ENCODE peak calls at places on chromosome 13, in six cellular contexts. P, L, C, X, Q and Z are unnamed samples.

GRCh38 chr13:41496420-41497234 is 39.3 kb downstream of the RGCC start:
- DNase-seq in L (no peak), X (no peak), P (no peak), Q (no peak), C (no peak), Z (no peak)

GRCh38 chr13:101520672-101521071 is 68.2 kb downstream of the ITGBL1 start:
- DNase-seq in X (no peak), L (no peak), Q (no peak), C (no peak), P (no peak), Z (peak)

GRCh38 chr13:51269039-51269438 is 46.8 kb downstream of the FAM124A start:
- DNase-seq in P (no peak), L (no peak), C (no peak), X (no peak), Q (no peak), Z (no peak)

GRCh38 chr13:95296326-95296939 is 4.8 kb downstream of the ABCC4 start:
- DNase-seq in Q (no peak), X (peak), P (no peak), L (no peak), C (no peak), Z (peak)

GRCh38 chr13:70380809-70381208 is 272.6 kb upstream of the KLHL1 start:
- DNase-seq in L (no peak), X (no peak), C (no peak), P (no peak), Q (no peak), Z (no peak)

GRCh38 chr13:72290962-72291681 is 424.1 kb upstream of the DACH1 start:
- DNase-seq in P (no peak), C (no peak), Q (no peak), X (no peak), L (no peak), Z (peak)

GRCh38 chr13:19604306-19604705 is 29.2 kb upstream of the MPHOSPH8 start:
- DNase-seq in Q (no peak), L (no peak), X (no peak), P (no peak), C (no peak), Z (no peak)

GRCh38 chr13:95156208-95156607 is 145.0 kb downstream of the ABCC4 start:
- DNase-seq in Q (no peak), C (no peak), X (no peak), P (no peak), L (no peak), Z (no peak)

GRCh38 chr13:93226065-93226622 is 463 bp upstream of the GPC6 start:
- DNase-seq in Q (no peak), X (no peak), L (no peak), P (no peak), C (no peak), Z (no peak)

GRCh38 chr13:50130686-50131051 is 115.4 kb downstream of the KCNRG start:
- DNase-seq in Q (no peak), C (no peak), X (peak), P (no peak), L (no peak), Z (no peak)

GRCh38 chr13:30607908-30608307 is 9.8 kb upstream of the USPL1 start:
- DNase-seq in C (no peak), P (no peak), L (peak), X (no peak), Q (no peak), Z (peak)

GRCh38 chr13:97030705-97031452 is 36.6 kb upstream of the OXGR1 start:
- DNase-seq in C (no peak), P (no peak), X (no peak), Q (no peak), L (no peak), Z (peak)

GRCh38 chr13:98847780-98848179 is 95.3 kb upstream of the SLC15A1 start:
- DNase-seq in P (no peak), L (no peak), C (no peak), Q (no peak), X (no peak), Z (no peak)

GRCh38 chr13:76798037-76798436 is 88.2 kb downstream of the KCTD12 start:
- DNase-seq in C (no peak), Q (no peak), P (no peak), X (no peak), L (no peak), Z (no peak)

GRCh38 chr13:31199849-31200635 is at the start of gene B3GLCT:
- DNase-seq in X (peak), Q (peak), C (no peak), L (peak), P (no peak), Z (peak)

GRCh38 chr13:62119739-62120700 is 704.4 kb upstream of the PCDH20 start:
- DNase-seq in P (no peak), X (no peak), C (no peak), Q (no peak), L (no peak), Z (no peak)

GRCh38 chr13:27920677-27921420 is 1.0 kb downstream of the PDX1 start:
- DNase-seq in X (no peak), P (no peak), L (no peak), C (no peak), Q (no peak), Z (peak)
- H3K27ac ChIP-seq in X (no peak), P (no peak), L (no peak), C (peak), Q (no peak), Z (no peak)

GRCh38 chr13:109874444-109874920 is 88.1 kb upstream of the IRS2 start:
- DNase-seq in C (no peak), L (no peak), Q (no peak), X (no peak), P (no peak), Z (no peak)
- H3K27ac ChIP-seq in C (no peak), L (no peak), Q (no peak), X (no peak), P (peak), Z (no peak)

DNA sequence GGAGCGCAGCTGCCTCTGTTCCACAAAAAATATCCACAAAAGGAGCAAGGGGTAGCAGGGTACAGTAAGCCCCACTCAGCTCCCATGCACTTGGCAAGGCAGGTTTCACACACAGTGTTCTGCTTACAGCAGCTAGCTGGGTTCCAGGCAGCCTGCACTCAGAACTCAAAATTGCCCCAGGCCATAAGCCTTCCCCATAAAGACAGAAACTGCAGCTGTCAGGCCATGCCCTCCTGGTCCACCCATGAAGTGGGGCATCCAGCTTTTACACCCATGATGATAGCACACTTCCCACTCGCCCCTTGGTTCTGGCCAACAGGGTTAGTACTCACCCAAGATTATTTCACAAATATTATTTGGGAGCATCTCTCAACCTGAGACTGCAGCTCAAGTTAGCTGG is 130.1 kb downstream of the CYSLTR2 start:
- DNase-seq in Q (no peak), C (no peak), P (no peak), L (no peak), X (no peak), Z (no peak)
- H3K27ac ChIP-seq in Q (no peak), C (no peak), P (no peak), L (no peak), X (no peak), Z (no peak)

GRCh38 chr13:33696530-33696929 is 121.4 kb upstream of the RFC3 start:
- DNase-seq in L (no peak), P (no peak), C (no peak), X (no peak), Q (no peak), Z (no peak)
- H3K27ac ChIP-seq in L (no peak), P (no peak), C (peak), X (no peak), Q (no peak), Z (no peak)

GRCh38 chr13:32261567-32261966 is 53.6 kb downstream of the ZAR1L start:
- DNase-seq in P (peak), C (no peak), X (peak), L (no peak), Q (no peak), Z (peak)

GRCh38 chr13:32262165-32262564 is 53.0 kb downstream of the ZAR1L start:
- DNase-seq in Q (no peak), X (no peak), P (no peak), L (no peak), C (no peak), Z (peak)

GRCh38 chr13:32257649-32258048 is 57.5 kb downstream of the ZAR1L start:
- DNase-seq in X (no peak), P (no peak), Q (no peak), C (no peak), L (no peak), Z (no peak)

GRCh38 chr13:32256243-32256642 is 58.9 kb downstream of the ZAR1L start:
- DNase-seq in C (no peak), X (no peak), L (no peak), Q (no peak), P (no peak), Z (no peak)

GRCh38 chr13:32259116-32259515 is 56.0 kb downstream of the ZAR1L start:
- DNase-seq in Q (no peak), L (no peak), X (no peak), P (no peak), C (no peak), Z (no peak)
- H3K27ac ChIP-seq in Q (no peak), L (no peak), X (no peak), P (peak), C (no peak), Z (no peak)

GRCh38 chr13:112983042-112983305 is 14.0 kb downstream of the MCF2L start:
- DNase-seq in L (no peak), C (no peak), P (no peak), X (no peak), Q (no peak), Z (no peak)
- H3K27ac ChIP-seq in L (no peak), C (no peak), P (no peak), X (no peak), Q (no peak), Z (no peak)

DNA sequence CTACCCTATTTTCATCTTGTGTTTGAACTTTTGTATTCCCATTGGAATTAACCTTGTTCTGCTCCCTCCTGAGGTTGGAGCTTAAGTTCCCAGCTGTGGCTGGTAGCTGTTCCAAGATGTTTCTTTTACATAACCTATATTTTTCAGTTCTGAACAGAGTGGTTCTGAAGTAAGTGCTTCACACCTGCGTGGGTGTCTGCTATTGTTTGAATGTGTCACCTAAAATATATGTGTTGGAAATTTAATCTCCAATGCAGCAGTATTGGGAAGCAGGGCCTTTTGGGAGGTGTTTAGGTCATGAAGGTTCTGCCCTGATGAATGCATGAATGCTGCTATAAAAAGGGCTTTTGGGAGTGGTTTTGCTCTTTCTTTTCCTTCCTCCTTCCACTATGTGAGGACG is 123.8 kb downstream of the LACC1 start:
- DNase-seq in Q (no peak), P (no peak), L (no peak), X (no peak), C (no peak), Z (no peak)
- H3K27ac ChIP-seq in Q (no peak), P (no peak), L (no peak), X (no peak), C (no peak), Z (no peak)

GRCh38 chr13:34734932-34735331 is 207.1 kb upstream of the NBEA start:
- DNase-seq in Q (no peak), L (no peak), C (no peak), X (no peak), P (no peak), Z (peak)

GRCh38 chr13:34731486-34731885 is 210.6 kb upstream of the NBEA start:
- DNase-seq in P (no peak), X (no peak), Q (no peak), C (no peak), L (no peak), Z (peak)

GRCh38 chr13:34733720-34734119 is 208.3 kb upstream of the NBEA start:
- DNase-seq in C (no peak), L (no peak), Q (no peak), P (no peak), X (no peak), Z (peak)

DNA sequence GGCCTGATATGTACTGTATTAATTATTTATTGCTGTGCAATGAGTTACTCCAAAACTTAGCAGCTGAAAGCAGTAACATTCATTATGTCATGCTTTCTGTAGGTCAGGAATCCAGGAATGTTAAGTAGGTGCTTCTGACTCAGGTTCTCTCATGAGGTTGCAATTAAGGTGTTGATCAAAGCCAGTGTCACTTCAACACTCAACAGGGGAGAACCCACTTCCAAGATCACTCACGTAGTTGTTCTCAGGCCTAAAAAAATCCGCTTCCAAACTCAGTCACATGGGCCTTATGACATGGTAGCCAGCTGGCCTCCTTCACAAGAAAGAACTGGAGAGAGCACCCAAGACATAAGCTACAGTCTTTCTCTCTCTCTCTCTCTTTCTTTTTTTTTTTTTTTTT is 211.1 kb upstream of the NBEA start:
- DNase-seq in Q (no peak), P (no peak), X (no peak), L (no peak), C (no peak), Z (no peak)
- H3K27ac ChIP-seq in Q (no peak), P (no peak), X (no peak), L (no peak), C (no peak), Z (no peak)

DNA sequence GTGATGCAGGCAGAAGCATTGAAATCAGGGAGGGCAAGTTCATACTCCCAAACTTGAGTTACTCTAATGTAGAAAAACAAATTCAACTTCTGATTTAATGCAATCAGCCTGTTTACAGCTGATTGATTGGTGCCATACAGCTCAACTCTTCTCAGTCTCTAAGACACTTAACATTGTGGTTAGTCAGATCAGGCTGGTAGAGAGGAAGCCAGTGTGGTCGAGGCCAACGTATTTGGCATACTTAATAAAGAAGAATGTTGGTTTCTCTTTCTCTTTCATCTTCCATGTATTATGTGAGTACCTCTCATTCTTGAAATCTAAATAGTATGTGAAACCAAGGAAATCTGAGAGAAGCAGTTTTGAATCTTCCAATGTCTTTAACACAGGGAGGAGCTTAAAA is 255.0 kb upstream of the SLITRK1 start:
- DNase-seq in L (peak), X (no peak), Q (no peak), C (no peak), P (no peak), Z (peak)
- H3K27ac ChIP-seq in L (no peak), X (no peak), Q (no peak), C (no peak), P (no peak), Z (no peak)

DNA sequence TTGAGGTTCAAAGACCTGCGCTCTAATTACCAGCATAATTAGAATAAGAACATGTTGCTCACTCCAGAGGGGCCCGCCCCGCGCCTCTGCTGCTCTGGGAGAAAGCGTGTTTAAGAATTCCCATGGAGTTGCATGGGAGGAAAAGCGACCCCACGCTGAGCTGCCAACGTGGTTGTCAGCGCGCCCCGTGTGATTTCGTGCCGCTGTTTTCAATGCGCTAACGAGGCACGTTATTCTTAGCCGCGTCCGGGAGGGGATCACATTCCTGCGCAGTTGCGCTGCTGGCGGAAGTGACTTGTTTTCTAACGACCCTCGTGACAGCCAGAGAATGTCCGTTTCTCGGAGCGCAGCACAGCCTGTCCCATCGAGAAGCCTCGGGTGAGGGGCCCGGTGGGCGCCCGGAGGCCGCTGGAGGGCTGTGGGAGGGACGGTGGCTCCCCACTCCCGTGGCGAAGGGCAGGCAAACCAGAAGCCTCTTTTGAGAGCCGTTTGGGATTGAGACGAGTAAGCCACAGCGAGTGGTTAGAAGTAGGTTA is 173.8 kb upstream of the SOX1 start:
- DNase-seq in C (no peak), Q (no peak), X (no peak), P (no peak), L (no peak), Z (no peak)
- H3K27ac ChIP-seq in C (no peak), Q (no peak), X (no peak), P (no peak), L (no peak), Z (no peak)